ENCODE peak calls at places on chromosomes 12 and 14, in eight cellular contexts. S is endothelial cell of umbilical vein, H is heart left ventricle, A is IMR-90, B is gastrocnemius medialis, N is spleen, C is uterus, J is adrenal gland. W is an unnamed sample.

GRCh38 chr14:32621585-32621984 is 292.5 kb downstream of the AKAP6 start:
- DNase-seq in B (no peak), A (no peak), H (no peak), N (no peak), S (no peak), C (no peak), J (no peak), W (no peak)

GRCh38 chr14:23013056-23014054 is 3.4 kb upstream of the C14orf93 start:
- DNase-seq in B (no peak), J (no peak), C (no peak), N (no peak), H (no peak), S (no peak), A (no peak), W (no peak)

GRCh38 chr14:99757331-99758070 is 35.7 kb upstream of the EML1 start:
- DNase-seq in C (no peak), A (peak; percentile 99), J (no peak), H (no peak), N (no peak), B (no peak), S (peak; percentile 78), W (no peak)

GRCh38 chr12:113860950-113861349 is 105.2 kb downstream of the RBM19 start:
- DNase-seq in N (no peak), C (no peak), A (peak; percentile 98), B (no peak), S (no peak), J (no peak), H (no peak), W (no peak)

GRCh38 chr12:132161796-132162507 is 17.7 kb downstream of the NOC4L start:
- DNase-seq in B (no peak), J (no peak), A (no peak), N (peak; percentile 49), S (no peak), H (no peak), C (no peak), W (no peak)

GRCh38 chr12:49825360-49825970 is 2.7 kb downstream of the NCKAP5L start:
- DNase-seq in N (peak; percentile 81), H (no peak), C (no peak), A (peak; percentile 73), S (no peak), B (peak; percentile 52), J (peak; percentile 76), W (no peak)

GRCh38 chr12:99059824-99060526 is 414.9 kb downstream of the APAF1 start:
- DNase-seq in S (no peak), B (peak; percentile 48), C (no peak), N (no peak), H (peak; percentile 47), A (no peak), J (no peak), W (no peak)

GRCh38 chr14:33788116-33788515 is 162.8 kb downstream of the EGLN3 start:
- DNase-seq in H (no peak), B (no peak), N (no peak), J (no peak), S (no peak), A (no peak), C (no peak), W (no peak)

GRCh38 chr12:77938301-77938700 is 107.6 kb downstream of the NAV3 start:
- DNase-seq in N (no peak), H (no peak), B (no peak), A (no peak), C (no peak), S (no peak), J (no peak), W (no peak)

GRCh38 chr14:50082784-50083466 is 33.4 kb downstream of the VCPKMT start:
- DNase-seq in H (no peak), B (no peak), A (peak; percentile 86), N (peak; percentile 91), S (no peak), C (no peak), J (no peak), W (peak; percentile 57)

GRCh38 chr14:85288041-85288440 is 241.9 kb upstream of the FLRT2 start:
- DNase-seq in J (no peak), H (no peak), B (no peak), C (no peak), N (no peak), S (no peak), A (no peak), W (no peak)

GRCh38 chr14:29710015-29710414 is 217.6 kb downstream of the PRKD1 start:
- DNase-seq in B (no peak), A (peak; percentile 7), H (no peak), C (no peak), J (no peak), S (peak; percentile 6), N (no peak), W (no peak)

GRCh38 chr14:58865520-58866281 is 227.9 kb downstream of the DACT1 start:
- DNase-seq in S (no peak), B (no peak), H (no peak), J (no peak), N (no peak), A (peak; percentile 78), C (no peak), W (no peak)

GRCh38 chr14:51533160-51533559 is 118.5 kb upstream of the FRMD6 start:
- DNase-seq in A (peak; percentile 86), N (no peak), H (no peak), J (no peak), S (peak; percentile 25), B (no peak), C (no peak), W (no peak)

GRCh38 chr14:77314043-77314442 is 6.6 kb downstream of the POMT2 start:
- DNase-seq in J (peak; percentile 46), C (no peak), H (no peak), N (no peak), S (no peak), B (peak; percentile 49), A (peak; percentile 89), W (no peak)

GRCh38 chr12:117282490-117282889 is 78.9 kb downstream of the NOS1 start:
- DNase-seq in S (no peak), B (no peak), H (no peak), A (no peak), C (no peak), J (no peak), N (no peak), W (no peak)

GRCh38 chr14:57671021-57671420 is 177.4 kb upstream of the CCDC198 start:
- DNase-seq in S (no peak), H (no peak), N (no peak), A (no peak), J (no peak), B (no peak), C (no peak), W (no peak)

GRCh38 chr12:46269429-46270241 is 792 bp upstream of the SLC38A1 start:
- DNase-seq in C (no peak), B (no peak), H (no peak), J (no peak), N (no peak), S (no peak), A (no peak), W (no peak)

GRCh38 chr12:46268349-46268616 is 560 bp downstream of the SLC38A1 start:
- DNase-seq in N (peak; percentile 78), C (no peak), S (no peak), A (peak; percentile 19), B (no peak), J (no peak), H (no peak), W (no peak)

GRCh38 chr12:46267618-46268348 is 1.1 kb downstream of the SLC38A1 start:
- DNase-seq in C (peak; percentile 25), N (peak; percentile 82), S (peak; percentile 49), B (no peak), H (no peak), A (peak; percentile 24), J (no peak), W (no peak)

GRCh38 chr12:46266869-46267617 is 1.8 kb downstream of the SLC38A1 start:
- DNase-seq in N (peak; percentile 89), A (peak; percentile 64), S (peak; percentile 78), H (peak; percentile 46), C (peak; percentile 46), J (peak; percentile 43), B (peak; percentile 78), W (peak; percentile 70)

DNA sequence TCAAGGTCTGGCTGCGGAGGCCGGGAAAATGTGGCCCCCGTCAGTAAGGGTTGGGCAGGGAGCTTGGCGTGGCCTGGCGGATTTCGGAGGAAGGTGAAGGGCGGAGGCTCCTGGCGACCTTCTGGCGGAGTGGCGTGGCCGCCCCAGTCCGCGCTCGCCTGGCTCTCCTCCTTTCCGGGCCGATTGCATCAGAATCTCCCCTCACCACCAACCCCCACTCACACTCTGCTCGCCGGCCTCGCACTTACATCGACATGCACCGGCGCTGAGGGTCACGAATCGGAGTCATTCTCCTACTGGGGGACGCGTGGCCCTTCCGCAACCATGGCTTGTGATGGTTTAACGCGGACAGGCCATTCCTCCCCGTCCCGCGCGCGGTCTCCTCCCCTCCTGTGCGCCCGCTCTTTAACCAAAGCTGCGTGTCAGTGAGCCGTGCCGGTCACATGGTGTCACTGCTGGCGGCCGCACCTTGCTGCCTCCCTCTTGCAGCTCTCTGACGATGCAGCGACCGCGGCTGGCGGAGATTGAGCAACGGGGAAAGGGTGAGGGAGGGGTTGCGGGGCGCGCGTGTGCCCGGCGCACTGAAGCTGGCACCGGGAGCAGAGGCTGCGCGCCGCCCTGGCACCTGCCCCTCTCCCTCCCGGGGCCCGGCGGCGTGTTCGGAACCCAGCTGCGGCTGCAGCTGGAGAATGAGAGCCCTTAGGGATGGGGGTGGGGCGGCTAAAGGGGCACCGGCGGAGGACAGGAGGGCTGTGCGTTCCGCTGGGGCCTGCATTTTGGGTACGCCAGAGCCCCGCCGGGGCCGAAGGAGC is at the start of gene SLC38A1:
- DNase-seq in A (peak; percentile 74), B (peak; percentile 94), J (peak; percentile 83), C (peak; percentile 76), H (peak; percentile 85), S (peak; percentile 73), N (peak; percentile 98), W (peak; percentile 88)
- TF ChIP-seq POLR2A in A (peak; percentile 63), B (peak; percentile 96), J (no peak), C (peak; percentile 57), H (peak; percentile 43), S (peak; percentile 66), N (peak; percentile 60), W (no peak)

GRCh38 chr12:106093246-106093645 is 45.5 kb downstream of the NUAK1 start:
- DNase-seq in N (no peak), C (no peak), A (no peak), J (no peak), B (no peak), S (no peak), H (no peak), W (no peak)
- H3K4me1 ChIP-seq in N (no peaks in the 10 kb centered on the region), C (peaks cover 38% of the 10 kb centered on the region), A (peaks cover 14% of the 10 kb centered on the region), J (peaks cover 37% of the 10 kb centered on the region), B (peaks cover 58% of the 10 kb centered on the region), S (peaks cover 36% of the 10 kb centered on the region), H (peaks cover 100% of the 10 kb centered on the region), W (peaks cover 14% of the 10 kb centered on the region)

DNA sequence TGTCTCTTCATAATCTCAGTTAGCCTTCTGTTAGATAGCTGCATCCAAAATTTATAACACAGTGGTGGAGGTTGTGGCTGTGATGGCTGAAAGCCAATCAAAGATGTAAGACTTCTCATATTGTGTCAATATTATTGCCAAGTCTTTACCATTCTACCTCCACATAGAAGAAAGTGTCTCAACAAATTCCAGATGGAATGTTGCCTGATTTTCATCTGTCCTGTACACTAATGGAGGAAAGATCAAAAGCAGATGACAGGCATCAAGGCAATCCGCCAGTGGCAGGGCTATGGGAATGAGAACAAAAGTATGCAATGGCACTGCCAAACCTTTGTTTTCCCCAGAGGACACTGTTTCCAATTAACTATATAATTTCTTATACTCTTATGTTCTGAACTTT is 813.2 kb upstream of the NOVA1 start:
- DNase-seq in A (no peak), N (no peak), H (no peak), J (no peak), C (no peak), B (no peak), S (no peak), W (no peak)
- H3K27ac ChIP-seq in A (no peak overlapping the region), N (no peak overlapping the region), H (no peak overlapping the region), J (no peak overlapping the region), C (no peak overlapping the region), B (no peak overlapping the region), S (no peak overlapping the region), W (no peak overlapping the region)

GRCh38 chr14:63745858-63746425 is 18.1 kb upstream of the SGPP1 start:
- DNase-seq in A (no peak), C (no peak), J (peak; percentile 21), N (no peak), B (no peak), H (no peak), S (no peak), W (no peak)
- TF ChIP-seq POLR2A in A (no peak), C (no peak), J (no peak), N (no peak), B (no peak), H (no peak), S (no peak), W (no peak)

W was measured in stomach.